ENCODE peak calls at places on chromosomes 6 and 20, in five cellular contexts. One of them, this sample, is unnamed.

GRCh38 chr6:75852721-75853120 is 103.7 kb downstream of the MYO6 start:
- DNase-seq in psoas muscle: no peak
- DNase-seq in left cardiac atrium: no peak
- DNase-seq in stimulated activated CD4-positive, alpha-beta T cell treated with anti-CD3 and anti-CD28 coated beads, Interleukin-12 subunit alpha, Interleukin-12 subunit beta, amount 100 ng/mL, for 4 hours: no peak
- DNase-seq in CD4-positive, CD25-positive, alpha-beta regulatory T cell: no peak
- DNase-seq in this sample: peak

GRCh38 chr6:97053643-97054411 is 129.3 kb downstream of the KLHL32 start:
- DNase-seq in psoas muscle: no peak
- DNase-seq in left cardiac atrium: no peak
- DNase-seq in stimulated activated CD4-positive, alpha-beta T cell treated with anti-CD3 and anti-CD28 coated beads, Interleukin-12 subunit alpha, Interleukin-12 subunit beta, amount 100 ng/mL, for 4 hours: no peak
- DNase-seq in CD4-positive, CD25-positive, alpha-beta regulatory T cell: no peak
- DNase-seq in this sample: no peak

GRCh38 chr6:122068291-122068769 is 331.1 kb upstream of the HSF2 start:
- DNase-seq in psoas muscle: no peak
- DNase-seq in left cardiac atrium: no peak
- DNase-seq in stimulated activated CD4-positive, alpha-beta T cell treated with anti-CD3 and anti-CD28 coated beads, Interleukin-12 subunit alpha, Interleukin-12 subunit beta, amount 100 ng/mL, for 4 hours: no peak
- DNase-seq in CD4-positive, CD25-positive, alpha-beta regulatory T cell: no peak
- DNase-seq in this sample: no peak

GRCh38 chr20:1588166-1588868 is 30.8 kb upstream of the SIRPD start:
- DNase-seq in psoas muscle: no peak
- DNase-seq in left cardiac atrium: no peak
- DNase-seq in stimulated activated CD4-positive, alpha-beta T cell treated with anti-CD3 and anti-CD28 coated beads, Interleukin-12 subunit alpha, Interleukin-12 subunit beta, amount 100 ng/mL, for 4 hours: no peak
- DNase-seq in CD4-positive, CD25-positive, alpha-beta regulatory T cell: no peak
- DNase-seq in this sample: no peak

GRCh38 chr6:150377211-150377781 is 8.5 kb downstream of the IYD start:
- DNase-seq in psoas muscle: no peak
- DNase-seq in left cardiac atrium: no peak
- DNase-seq in stimulated activated CD4-positive, alpha-beta T cell treated with anti-CD3 and anti-CD28 coated beads, Interleukin-12 subunit alpha, Interleukin-12 subunit beta, amount 100 ng/mL, for 4 hours: no peak
- DNase-seq in CD4-positive, CD25-positive, alpha-beta regulatory T cell: no peak
- DNase-seq in this sample: peak

GRCh38 chr6:11232968-11233626 is 629 bp upstream of the NEDD9 start:
- DNase-seq in psoas muscle: no peak
- DNase-seq in left cardiac atrium: no peak
- DNase-seq in stimulated activated CD4-positive, alpha-beta T cell treated with anti-CD3 and anti-CD28 coated beads, Interleukin-12 subunit alpha, Interleukin-12 subunit beta, amount 100 ng/mL, for 4 hours: no peak
- DNase-seq in CD4-positive, CD25-positive, alpha-beta regulatory T cell: no peak
- DNase-seq in this sample: no peak

GRCh38 chr6:151413372-151414145 is 22.2 kb upstream of the ZBTB2 start:
- DNase-seq in psoas muscle: no peak
- DNase-seq in left cardiac atrium: no peak
- DNase-seq in stimulated activated CD4-positive, alpha-beta T cell treated with anti-CD3 and anti-CD28 coated beads, Interleukin-12 subunit alpha, Interleukin-12 subunit beta, amount 100 ng/mL, for 4 hours: no peak
- DNase-seq in CD4-positive, CD25-positive, alpha-beta regulatory T cell: peak
- DNase-seq in this sample: no peak

GRCh38 chr20:673606-674005 is 2.0 kb downstream of the SCRT2 start:
- DNase-seq in psoas muscle: no peak
- DNase-seq in left cardiac atrium: no peak
- DNase-seq in stimulated activated CD4-positive, alpha-beta T cell treated with anti-CD3 and anti-CD28 coated beads, Interleukin-12 subunit alpha, Interleukin-12 subunit beta, amount 100 ng/mL, for 4 hours: no peak
- DNase-seq in CD4-positive, CD25-positive, alpha-beta regulatory T cell: no peak
- DNase-seq in this sample: no peak

GRCh38 chr6:135651964-135652755 is 154.6 kb upstream of the AHI1 start:
- DNase-seq in psoas muscle: no peak
- DNase-seq in left cardiac atrium: no peak
- DNase-seq in stimulated activated CD4-positive, alpha-beta T cell treated with anti-CD3 and anti-CD28 coated beads, Interleukin-12 subunit alpha, Interleukin-12 subunit beta, amount 100 ng/mL, for 4 hours: no peak
- DNase-seq in CD4-positive, CD25-positive, alpha-beta regulatory T cell: no peak
- DNase-seq in this sample: no peak

GRCh38 chr6:125957845-125958244 is 1.3 kb downstream of the HINT3 start:
- DNase-seq in psoas muscle: no peak
- DNase-seq in left cardiac atrium: no peak
- DNase-seq in stimulated activated CD4-positive, alpha-beta T cell treated with anti-CD3 and anti-CD28 coated beads, Interleukin-12 subunit alpha, Interleukin-12 subunit beta, amount 100 ng/mL, for 4 hours: no peak
- DNase-seq in CD4-positive, CD25-positive, alpha-beta regulatory T cell: no peak
- DNase-seq in this sample: peak

GRCh38 chr6:149064026-149065017 is 253.2 kb upstream of the TAB2 start:
- DNase-seq in psoas muscle: no peak
- DNase-seq in left cardiac atrium: no peak
- DNase-seq in stimulated activated CD4-positive, alpha-beta T cell treated with anti-CD3 and anti-CD28 coated beads, Interleukin-12 subunit alpha, Interleukin-12 subunit beta, amount 100 ng/mL, for 4 hours: no peak
- DNase-seq in CD4-positive, CD25-positive, alpha-beta regulatory T cell: no peak
- DNase-seq in this sample: no peak

GRCh38 chr6:11188161-11188915 is 44.1 kb downstream of the NEDD9 start:
- DNase-seq in psoas muscle: no peak
- DNase-seq in left cardiac atrium: no peak
- DNase-seq in stimulated activated CD4-positive, alpha-beta T cell treated with anti-CD3 and anti-CD28 coated beads, Interleukin-12 subunit alpha, Interleukin-12 subunit beta, amount 100 ng/mL, for 4 hours: no peak
- DNase-seq in CD4-positive, CD25-positive, alpha-beta regulatory T cell: no peak
- DNase-seq in this sample: peak

GRCh38 chr6:37099442-37099841 is 70.5 kb upstream of the PIM1 start:
- DNase-seq in psoas muscle: peak
- DNase-seq in left cardiac atrium: no peak
- DNase-seq in stimulated activated CD4-positive, alpha-beta T cell treated with anti-CD3 and anti-CD28 coated beads, Interleukin-12 subunit alpha, Interleukin-12 subunit beta, amount 100 ng/mL, for 4 hours: no peak
- DNase-seq in CD4-positive, CD25-positive, alpha-beta regulatory T cell: no peak
- DNase-seq in this sample: no peak

GRCh38 chr20:31536575-31536974 is 22.3 kb downstream of the HM13 start:
- DNase-seq in psoas muscle: no peak
- DNase-seq in left cardiac atrium: no peak
- DNase-seq in stimulated activated CD4-positive, alpha-beta T cell treated with anti-CD3 and anti-CD28 coated beads, Interleukin-12 subunit alpha, Interleukin-12 subunit beta, amount 100 ng/mL, for 4 hours: no peak
- DNase-seq in CD4-positive, CD25-positive, alpha-beta regulatory T cell: no peak
- DNase-seq in this sample: no peak

GRCh38 chr6:38133932-38134703 is 314.6 kb downstream of the ZFAND3 start:
- DNase-seq in psoas muscle: no peak
- DNase-seq in left cardiac atrium: no peak
- DNase-seq in stimulated activated CD4-positive, alpha-beta T cell treated with anti-CD3 and anti-CD28 coated beads, Interleukin-12 subunit alpha, Interleukin-12 subunit beta, amount 100 ng/mL, for 4 hours: no peak
- DNase-seq in CD4-positive, CD25-positive, alpha-beta regulatory T cell: no peak
- DNase-seq in this sample: no peak

GRCh38 chr6:20875369-20875963 is 341.2 kb downstream of the CDKAL1 start:
- DNase-seq in psoas muscle: no peak
- DNase-seq in left cardiac atrium: no peak
- DNase-seq in stimulated activated CD4-positive, alpha-beta T cell treated with anti-CD3 and anti-CD28 coated beads, Interleukin-12 subunit alpha, Interleukin-12 subunit beta, amount 100 ng/mL, for 4 hours: no peak
- DNase-seq in CD4-positive, CD25-positive, alpha-beta regulatory T cell: no peak
- DNase-seq in this sample: peak